ENCODE peak calls at places on chromosome 1, in six cellular contexts. One of them, this sample, is unnamed.

GRCh38 chr1:245798367-245798747 is 643.6 kb downstream of the KIF26B start:
- DNase-seq in kidney epithelial cell: no peak
- DNase-seq in fibroblast of villous mesenchyme: no peak
- DNase-seq in astrocyte of the spinal cord: no peak
- DNase-seq in adipocyte: no peak
- DNase-seq in K562: no peak
- DNase-seq in this sample: no peak

GRCh38 chr1:117653732-117654484 is 48.1 kb downstream of the TENT5C start:
- DNase-seq in astrocyte of the spinal cord: no peak
- DNase-seq in adipocyte: no peak
- DNase-seq in K562: no peak
- DNase-seq in fibroblast of villous mesenchyme: no peak
- DNase-seq in kidney epithelial cell: no peak
- DNase-seq in this sample: no peak

GRCh38 chr1:6198646-6199297 is 623 bp downstream of the RPL22 start:
- DNase-seq in astrocyte of the spinal cord: no peak
- DNase-seq in adipocyte: peak
- DNase-seq in fibroblast of villous mesenchyme: peak
- DNase-seq in kidney epithelial cell: no peak
- DNase-seq in K562: no peak
- DNase-seq in this sample: no peak

GRCh38 chr1:167105841-167106461 is 12.1 kb downstream of the STYXL2 start:
- DNase-seq in astrocyte of the spinal cord: no peak
- DNase-seq in K562: no peak
- DNase-seq in kidney epithelial cell: no peak
- DNase-seq in adipocyte: no peak
- DNase-seq in fibroblast of villous mesenchyme: no peak
- DNase-seq in this sample: no peak

GRCh38 chr1:101732221-101732620 is 264.5 kb downstream of the OLFM3 start:
- DNase-seq in fibroblast of villous mesenchyme: no peak
- DNase-seq in K562: no peak
- DNase-seq in astrocyte of the spinal cord: no peak
- DNase-seq in adipocyte: no peak
- DNase-seq in kidney epithelial cell: no peak
- DNase-seq in this sample: no peak

GRCh38 chr1:230891984-230892383 is 23.7 kb upstream of the C1orf198 start:
- DNase-seq in K562: no peak
- DNase-seq in fibroblast of villous mesenchyme: no peak
- DNase-seq in adipocyte: no peak
- DNase-seq in kidney epithelial cell: no peak
- DNase-seq in astrocyte of the spinal cord: no peak
- DNase-seq in this sample: no peak

GRCh38 chr1:76572229-76572628 is 295.1 kb upstream of the ST6GALNAC5 start:
- DNase-seq in fibroblast of villous mesenchyme: no peak
- DNase-seq in kidney epithelial cell: no peak
- DNase-seq in K562: no peak
- DNase-seq in adipocyte: no peak
- DNase-seq in astrocyte of the spinal cord: no peak
- DNase-seq in this sample: no peak

GRCh38 chr1:205582471-205583291 is 49.1 kb downstream of the ELK4 start:
- DNase-seq in K562: no peak
- DNase-seq in adipocyte: no peak
- DNase-seq in astrocyte of the spinal cord: no peak
- DNase-seq in kidney epithelial cell: no peak
- DNase-seq in fibroblast of villous mesenchyme: no peak
- DNase-seq in this sample: peak

GRCh38 chr1:211830330-211831142 is at the start of gene LPGAT1:
- DNase-seq in fibroblast of villous mesenchyme: peak
- DNase-seq in astrocyte of the spinal cord: peak
- DNase-seq in adipocyte: peak
- DNase-seq in kidney epithelial cell: no peak
- DNase-seq in K562: peak
- DNase-seq in this sample: peak

DNA sequence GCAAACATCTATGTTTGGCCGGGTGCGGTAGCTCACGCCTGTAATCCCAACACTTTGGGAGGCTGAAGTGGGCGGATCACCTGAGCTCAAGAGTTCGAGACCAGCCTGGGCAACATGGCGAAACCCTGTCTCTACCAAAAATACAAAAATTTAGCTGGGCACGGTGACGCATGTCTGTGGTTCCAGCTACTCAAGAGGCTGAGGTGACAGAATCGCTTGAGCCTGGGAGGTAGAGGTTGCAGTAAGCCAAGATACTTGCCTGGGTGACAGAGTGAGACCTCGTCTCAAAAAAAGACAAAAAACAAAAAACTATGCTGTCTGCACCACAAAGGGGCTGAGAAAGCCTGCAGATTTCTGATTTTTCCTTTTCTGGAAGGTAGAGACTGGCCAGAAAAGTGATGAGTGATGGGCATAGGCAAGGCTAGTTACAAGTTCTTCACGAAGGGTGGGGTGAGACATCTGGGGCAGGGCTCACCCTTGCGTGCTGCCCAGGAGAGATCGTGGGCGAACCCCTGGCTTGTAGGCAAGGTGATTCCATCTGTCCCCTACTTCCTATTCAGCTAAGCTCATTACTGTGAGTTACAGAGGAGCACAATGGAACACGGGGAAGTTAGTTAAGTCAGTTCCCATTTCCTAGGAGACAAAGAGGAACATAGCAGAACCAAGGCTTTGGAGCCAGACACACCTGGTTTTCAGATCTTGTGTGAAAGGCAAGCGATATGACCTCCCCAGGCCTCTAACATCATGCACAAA is 3.2 kb downstream of the SLC2A1 start:
- DNase-seq in adipocyte: no peak
- DNase-seq in fibroblast of villous mesenchyme: no peak
- DNase-seq in kidney epithelial cell: no peak
- DNase-seq in astrocyte of the spinal cord: no peak
- DNase-seq in K562: no peak
- DNase-seq in this sample: peak
- H3K4me3 ChIP-seq in adipocyte: no peak
- H3K4me3 ChIP-seq in fibroblast of villous mesenchyme: no peak
- H3K4me3 ChIP-seq in kidney epithelial cell: peak
- H3K4me3 ChIP-seq in astrocyte of the spinal cord: peak
- H3K4me3 ChIP-seq in K562: peak
- H3K4me3 ChIP-seq in this sample: peak

DNA sequence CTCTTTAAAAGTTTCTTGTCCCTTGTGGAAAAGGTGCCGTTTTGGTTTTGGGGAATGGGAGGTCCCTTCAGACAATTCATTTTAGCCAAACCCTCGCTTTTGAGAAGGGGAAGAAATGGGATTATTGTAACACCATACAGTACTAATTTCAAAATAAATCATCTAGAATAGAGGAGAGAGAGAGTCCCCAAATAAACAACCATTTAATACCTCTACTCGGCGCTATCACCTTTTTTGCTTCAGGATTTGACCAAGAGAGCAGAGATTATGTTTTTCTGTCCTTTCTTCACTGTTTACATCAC is 770 bp upstream of the RC3H1 start:
- DNase-seq in fibroblast of villous mesenchyme: no peak
- DNase-seq in adipocyte: no peak
- DNase-seq in K562: no peak
- DNase-seq in astrocyte of the spinal cord: no peak
- DNase-seq in kidney epithelial cell: no peak
- DNase-seq in this sample: no peak
- H3K4me3 ChIP-seq in fibroblast of villous mesenchyme: peak
- H3K4me3 ChIP-seq in adipocyte: peak
- H3K4me3 ChIP-seq in K562: peak
- H3K4me3 ChIP-seq in astrocyte of the spinal cord: peak
- H3K4me3 ChIP-seq in kidney epithelial cell: no peak
- H3K4me3 ChIP-seq in this sample: peak

DNA sequence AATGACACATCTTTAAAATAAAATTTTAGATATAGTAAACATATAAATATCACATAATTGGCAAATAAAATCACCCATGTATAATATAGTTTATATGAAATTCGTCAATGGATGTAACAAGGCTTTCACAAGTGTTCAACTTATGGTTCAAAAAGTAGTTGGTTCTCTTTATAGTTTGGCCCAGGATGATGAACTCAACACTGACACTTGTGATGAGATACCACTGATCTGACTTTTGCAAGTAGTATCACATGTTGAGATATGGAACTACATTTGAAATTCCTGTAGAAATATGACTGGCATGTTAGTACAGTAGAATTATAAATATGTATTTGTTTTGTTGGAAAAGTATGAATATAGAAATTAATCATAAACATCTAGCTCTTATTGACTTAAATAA is 1.8 kb downstream of the TNNI3K start:
- DNase-seq in kidney epithelial cell: no peak
- DNase-seq in astrocyte of the spinal cord: no peak
- DNase-seq in K562: no peak
- DNase-seq in fibroblast of villous mesenchyme: no peak
- DNase-seq in adipocyte: no peak
- DNase-seq in this sample: no peak
- H3K4me3 ChIP-seq in kidney epithelial cell: no peak
- H3K4me3 ChIP-seq in astrocyte of the spinal cord: no peak
- H3K4me3 ChIP-seq in K562: no peak
- H3K4me3 ChIP-seq in fibroblast of villous mesenchyme: no peak
- H3K4me3 ChIP-seq in adipocyte: no peak
- H3K4me3 ChIP-seq in this sample: no peak

GRCh38 chr1:26960625-26960966 is 328 bp upstream of the KDF1 start:
- DNase-seq in adipocyte: no peak
- DNase-seq in astrocyte of the spinal cord: no peak
- DNase-seq in fibroblast of villous mesenchyme: no peak
- DNase-seq in K562: no peak
- DNase-seq in kidney epithelial cell: no peak
- DNase-seq in this sample: no peak
- H3K4me3 ChIP-seq in adipocyte: no peak
- H3K4me3 ChIP-seq in astrocyte of the spinal cord: no peak
- H3K4me3 ChIP-seq in fibroblast of villous mesenchyme: peak
- H3K4me3 ChIP-seq in K562: peak
- H3K4me3 ChIP-seq in kidney epithelial cell: peak
- H3K4me3 ChIP-seq in this sample: peak